ENCODE peak calls at places on chromosomes 3 and 15, in six cellular contexts. G is brain microvascular endothelial cell; J is SJSA1; Q is CD8-positive, alpha-beta memory T cell; T is lung; V is CD4-positive, alpha-beta memory T cell. F is an unnamed sample. For H3K27me3, the result is how much of the 10 kb centered on the place peaks cover.

GRCh38 chr3:16319307-16319706 is 54.3 kb downstream of the OXNAD1 start:
- DNase-seq in G (no peak), J (no peak), Q (peak), T (no peak), V (peak), F (no peak)

GRCh38 chr3:135103913-135104312 is 308.9 kb downstream of the EPHB1 start:
- DNase-seq in G (no peak), J (no peak), Q (no peak), T (no peak), V (no peak), F (no peak)

GRCh38 chr3:87206070-87206469 is 21.0 kb upstream of the CHMP2B start:
- DNase-seq in G (peak), J (no peak), Q (no peak), T (no peak), V (no peak), F (peak)

GRCh38 chr3:172333042-172333377 is 115.2 kb downstream of the GHSR start:
- DNase-seq in G (no peak), J (no peak), Q (no peak), T (no peak), V (no peak), F (no peak)

GRCh38 chr3:41746215-41746614 is 215.7 kb downstream of the ULK4 start:
- DNase-seq in G (no peak), J (no peak), Q (no peak), T (no peak), V (no peak), F (no peak)

GRCh38 chr3:117404153-117404552 is 694.6 kb downstream of the TUSC7 start:
- DNase-seq in G (no peak), J (no peak), Q (no peak), T (no peak), V (no peak), F (no peak)

GRCh38 chr15:64630403-64631107 is 144.8 kb downstream of the RBPMS2 start:
- DNase-seq in G (no peak), J (no peak), Q (no peak), T (no peak), V (no peak), F (no peak)

GRCh38 chr3:188964957-188965356 is 206.8 kb upstream of the TPRG1 start:
- DNase-seq in G (no peak), J (no peak), Q (no peak), T (no peak), V (no peak), F (no peak)

GRCh38 chr15:26974120-26974780 is 3.3 kb downstream of the GABRG3 start:
- DNase-seq in G (no peak), J (no peak), Q (no peak), T (no peak), V (no peak), F (no peak)

GRCh38 chr15:67067161-67067853 is 1.9 kb downstream of the SMAD3 start:
- DNase-seq in G (no peak), J (no peak), Q (no peak), T (no peak), V (no peak), F (no peak)
- H3K4me3 ChIP-seq in G (peak), J (peak), Q (peak), T (peak), V (peak), F (peak)

GRCh38 chr3:186362988-186363387 is 954 bp upstream of the DGKG start:
- DNase-seq in G (no peak), J (no peak), Q (no peak), T (no peak), V (no peak), F (no peak)
- H3K27me3 ChIP-seq in G (under half), J (under half), Q (under half), T (under half), V (under half), F (under half)

DNA sequence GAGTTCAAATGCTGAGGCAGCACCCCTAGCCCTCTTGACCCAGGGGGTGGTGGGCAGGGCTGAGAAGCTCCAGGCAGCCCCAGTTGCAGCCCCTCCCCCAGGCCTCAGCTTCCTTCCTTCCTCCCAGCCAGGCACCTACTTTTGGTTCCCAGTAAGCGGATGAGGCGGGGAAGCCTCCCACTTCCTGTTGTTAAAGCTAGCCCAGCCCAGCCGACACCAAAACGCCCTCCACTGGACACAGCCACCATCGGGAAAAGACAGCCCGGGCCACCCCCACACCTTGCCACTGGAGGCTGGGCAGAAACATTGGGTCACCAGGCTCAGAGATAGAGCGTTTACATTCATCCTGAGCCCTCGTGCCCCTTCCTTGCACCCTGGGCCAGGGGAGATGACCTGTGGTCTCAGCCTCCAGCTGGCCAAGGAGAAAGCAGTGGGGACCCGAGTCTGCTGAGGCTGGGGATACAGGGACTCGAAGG is 3.5 kb downstream of the DUSP7 start:
- DNase-seq in G (peak), J (peak), Q (peak), T (peak), V (peak), F (peak)
- H3K4me3 ChIP-seq in G (peak), J (no peak), Q (peak), T (no peak), V (peak), F (no peak)

DNA sequence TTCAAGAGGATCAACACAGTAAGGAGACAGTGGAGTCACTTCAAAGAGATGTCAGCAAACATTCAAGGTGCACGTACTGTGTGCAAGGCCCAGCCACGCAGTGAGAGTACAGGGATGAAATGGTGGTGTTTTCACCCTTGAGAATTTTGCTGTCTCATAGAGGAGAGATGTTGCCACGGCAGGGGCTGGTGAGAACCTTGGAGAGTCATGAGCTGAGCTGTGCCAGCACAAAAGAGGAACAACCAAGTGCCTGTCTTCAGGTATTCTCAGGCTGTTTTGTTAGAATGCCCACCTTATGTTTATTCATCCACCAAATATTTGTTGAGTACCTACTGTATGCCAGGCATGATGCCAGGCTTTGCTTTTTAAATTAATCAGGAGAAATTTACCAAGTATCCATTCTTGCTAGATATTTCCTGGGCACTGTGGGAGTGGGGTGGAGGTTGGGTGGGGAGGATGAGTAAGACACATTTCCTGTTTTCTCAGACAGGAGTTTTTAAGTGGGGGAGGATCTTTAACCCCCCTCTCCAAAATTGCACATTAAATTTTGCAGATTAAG is 72.6 kb downstream of the SLC6A11 start:
- DNase-seq in G (no peak), J (no peak), Q (no peak), T (no peak), V (no peak), F (no peak)
- H3K27me3 ChIP-seq in G (under half), J (under half), Q (under half), T (under half), V (under half), F (under half)

DNA sequence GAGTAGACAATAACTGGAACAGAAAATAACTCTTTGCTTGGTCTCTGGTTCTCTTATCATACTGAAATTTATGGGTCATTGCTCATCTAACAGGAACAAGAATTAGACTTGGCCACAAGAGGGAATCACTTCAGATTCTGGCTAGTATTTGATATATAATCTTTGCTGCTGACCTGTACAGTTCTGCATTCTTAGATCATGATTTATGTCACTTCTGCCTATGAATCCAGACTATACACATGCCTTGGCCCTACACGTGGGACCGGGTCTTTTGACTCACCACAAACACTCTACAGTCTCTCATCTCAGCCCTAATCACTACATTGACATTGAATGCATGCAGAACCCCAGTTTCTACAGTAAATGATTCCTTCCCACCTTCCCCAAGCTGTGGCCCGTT is 162.5 kb upstream of the SOX2 start:
- DNase-seq in G (no peak), J (no peak), Q (no peak), T (no peak), V (no peak), F (no peak)
- H3K4me3 ChIP-seq in G (no peak), J (no peak), Q (no peak), T (no peak), V (no peak), F (no peak)

DNA sequence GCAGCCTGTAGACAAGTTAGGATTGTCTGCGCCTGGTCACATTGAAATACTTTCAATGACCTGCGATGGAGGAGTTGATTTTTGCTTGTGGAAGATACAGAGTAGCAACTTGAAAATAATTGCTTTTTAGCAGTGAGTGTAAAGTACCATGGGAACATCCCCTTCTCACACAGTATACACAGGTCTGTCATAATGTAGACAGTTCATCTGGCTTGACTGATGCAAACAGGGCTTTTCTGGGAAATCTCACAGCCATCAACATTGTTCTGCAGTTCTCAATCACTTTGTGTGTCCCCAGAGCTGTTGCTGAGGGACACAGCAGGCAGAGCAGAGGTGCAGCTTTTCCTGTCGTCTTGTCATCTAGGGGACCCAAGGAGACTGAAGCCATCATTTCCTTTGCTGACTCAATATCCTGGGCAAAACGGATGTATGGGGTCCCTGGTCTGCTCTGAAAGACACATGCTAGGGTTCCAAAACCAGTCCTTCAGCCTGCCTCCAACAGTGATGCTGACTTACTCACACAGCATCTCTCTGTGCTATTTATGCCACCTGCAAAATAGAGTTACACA is 5.3 kb upstream of the REC114 start:
- DNase-seq in G (no peak), J (no peak), Q (no peak), T (no peak), V (no peak), F (no peak)
- H3K27me3 ChIP-seq in G (under half), J (under half), Q (under half), T (under half), V (under half), F (under half)

F was measured in MG63.